ENCODE peak calls at places on chromosomes 13 and 19, in five cellular contexts. N is IMR-90, Z is neural progenitor cell, E is H9, M is mesenchymal stem cell. F is an unnamed sample. For H3K9me3, the result is how much of the 10 kb centered on the place peaks cover.

GRCh38 chr19:27775395-27775794 is 1437.6 kb downstream of the UQCRFS1 start:
- DNase-seq in N (no peak), Z (no peak), E (peak), M (no peak), F (no peak)

GRCh38 chr19:4379383-4380253 is 20.7 kb downstream of the SH3GL1 start:
- DNase-seq in N (peak), Z (no peak), E (no peak), M (no peak), F (no peak)

GRCh38 chr19:51887522-51888498 is at the start of gene ZNF577:
- DNase-seq in N (peak), Z (peak), E (peak), M (peak), F (peak)

GRCh38 chr19:2779121-2779740 is 3.8 kb downstream of the SGTA start:
- DNase-seq in N (no peak), Z (no peak), E (no peak), M (no peak), F (no peak)

GRCh38 chr13:64397699-64398098 is 2832.4 kb downstream of the PCDH9 start:
- DNase-seq in N (peak), Z (no peak), E (no peak), M (peak), F (no peak)

GRCh38 chr13:79679334-79679733 is 198.4 kb downstream of the NDFIP2 start:
- DNase-seq in N (peak), Z (peak), E (peak), M (peak), F (peak)

GRCh38 chr13:98022210-98022609 is 68.7 kb downstream of the IPO5 start:
- DNase-seq in N (peak), Z (no peak), E (no peak), M (peak), F (no peak)

GRCh38 chr19:32317045-32317444 is 28.4 kb upstream of the ZNF507 start:
- DNase-seq in N (no peak), Z (no peak), E (no peak), M (no peak), F (no peak)

GRCh38 chr19:3073159-3073563 is 10.9 kb upstream of the TLE5 start:
- DNase-seq in N (peak), Z (no peak), E (no peak), M (peak), F (no peak)

GRCh38 chr19:55433292-55433691 is 9.8 kb downstream of the SHISA7 start:
- DNase-seq in N (no peak), Z (no peak), E (no peak), M (no peak), F (no peak)

GRCh38 chr19:3365447-3366103 is 808 bp upstream of the NFIC start:
- DNase-seq in N (peak), Z (no peak), E (peak), M (peak), F (no peak)

GRCh38 chr19:35717665-35718344 is at the start of gene KMT2B:
- DNase-seq in N (no peak), Z (peak), E (peak), M (no peak), F (no peak)

GRCh38 chr19:1038995-1039645 is 787 bp upstream of the ABCA7 start:
- DNase-seq in N (peak), Z (no peak), E (peak), M (peak), F (no peak)

GRCh38 chr19:36009220-36009619 is 607 bp upstream of the SYNE4 start:
- DNase-seq in N (peak), Z (peak), E (peak), M (peak), F (no peak)

GRCh38 chr19:36987091-36987490 is 71.0 kb downstream of the ZNF568 start:
- DNase-seq in N (no peak), Z (no peak), E (no peak), M (no peak), F (no peak)

GRCh38 chr19:2049741-2050348 is 1.2 kb downstream of the MKNK2 start:
- DNase-seq in N (peak), Z (peak), E (peak), M (peak), F (peak)

GRCh38 chr13:112510002-112510780 is 77.8 kb downstream of the TUBGCP3 start:
- DNase-seq in N (peak), Z (peak), E (peak), M (peak), F (peak)

GRCh38 chr19:49056101-49056901 is 1.2 kb downstream of the CGB7 start:
- DNase-seq in N (peak), Z (peak), E (peak), M (peak), F (peak)

DNA sequence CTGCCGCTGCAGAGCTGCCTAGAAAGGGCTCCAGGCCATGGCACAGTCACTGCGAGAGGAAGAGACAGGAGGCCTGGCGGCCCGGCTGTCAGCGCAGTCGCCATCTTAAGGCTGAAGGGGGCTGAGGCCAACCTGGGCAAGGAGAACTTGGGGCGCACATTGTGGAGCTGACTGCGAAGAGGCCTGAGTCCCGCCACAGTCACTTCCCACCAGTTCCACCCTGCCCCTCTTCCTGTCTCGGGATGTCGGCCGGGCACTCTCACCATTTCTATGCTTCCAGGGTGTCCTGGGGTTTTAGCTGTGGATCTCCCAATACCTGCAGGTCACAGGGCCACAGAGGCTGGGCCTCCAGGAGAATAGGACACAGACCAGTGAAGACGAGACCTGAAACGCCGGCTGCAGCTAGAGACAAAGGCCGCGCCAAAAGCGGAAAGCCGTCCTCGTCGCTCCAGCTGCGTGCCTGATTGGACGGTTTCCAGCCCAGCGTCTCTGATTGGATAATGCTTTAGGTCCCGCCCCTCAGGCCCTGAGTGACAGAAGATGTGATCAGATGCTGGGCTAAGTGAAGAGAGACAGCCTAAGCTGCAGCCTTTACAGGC is 71.1 kb downstream of the ZNF486 start:
- DNase-seq in N (peak), Z (peak), E (peak), M (peak), F (peak)
- H3K27ac ChIP-seq in N (peak), Z (peak), E (peak), M (no peak), F (peak)

DNA sequence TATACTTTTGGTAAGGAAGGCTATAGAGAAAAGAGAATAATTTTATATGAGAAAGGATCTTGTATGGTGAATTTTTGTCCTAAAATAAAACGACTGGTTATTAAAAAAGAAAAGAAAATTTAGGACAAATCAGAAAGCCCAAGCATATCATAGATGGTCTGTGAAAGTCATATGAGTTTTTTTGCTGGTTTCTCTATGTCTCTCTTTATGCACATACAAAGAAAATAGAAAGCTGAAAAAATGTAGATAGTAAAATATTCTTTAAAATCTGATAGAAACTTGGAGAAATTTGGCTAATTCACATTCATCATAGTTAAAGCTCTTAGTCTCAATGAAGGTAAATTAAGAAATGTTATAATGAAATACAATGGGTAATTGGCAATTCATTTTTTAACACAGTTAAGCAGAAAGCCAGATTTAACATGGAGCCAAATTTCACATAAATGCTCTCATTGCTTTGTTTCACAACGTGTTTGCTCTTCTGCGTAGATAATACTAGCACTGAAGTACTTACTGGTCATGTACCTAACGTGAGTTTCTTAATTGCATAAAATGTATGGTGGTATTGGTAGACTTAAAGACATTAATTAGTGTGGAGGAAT is 621.5 kb upstream of the ATXN8OS start:
- DNase-seq in N (no peak), Z (no peak), E (no peak), M (no peak), F (no peak)
- H3K9me3 ChIP-seq in N (under half), Z (under half), E (under half), M (under half), F (under half)

GRCh38 chr13:110298566-110299321 is 8.2 kb downstream of the COL4A1 start:
- DNase-seq in N (no peak), Z (no peak), E (peak), M (peak), F (no peak)
- H3K9ac ChIP-seq in N (peak), Z (no peak), E (no peak), M (no peak), F (no peak)

GRCh38 chr13:48573213-48573612 is 40.3 kb upstream of the RCBTB2 start:
- DNase-seq in N (no peak), Z (no peak), E (no peak), M (no peak), F (no peak)
- H3K27ac ChIP-seq in N (no peak), Z (no peak), E (no peak), M (no peak), F (peak)